ENCODE peak calls at places on chromosomes 6 and 20, in seven cellular contexts. One of them, this sample, is unnamed.
A peak's percentile ranks its signal among the peaks of the same experiment; 100 is the strongest.

GRCh38 chr20:46520976-46521579 is 7.7 kb upstream of the ZNF334 start:
- DNase-seq in omental fat pad: no peak
- DNase-seq in T-helper 2 cell: peak; percentile 10
- DNase-seq in activated T-helper 1 cell treated with anti-CD3 and anti-CD28 coated beads, Interleukin-2, amount 50 U/mL, for 16 hours: peak; percentile 14
- DNase-seq in EL: peak; percentile 54
- DNase-seq in GM10248: peak; percentile 65
- DNase-seq in renal cortical epithelial cell: peak; percentile 59
- DNase-seq in this sample: no peak

GRCh38 chr6:43451939-43452338 is 3.4 kb downstream of the DLK2 start:
- DNase-seq in omental fat pad: no peak
- DNase-seq in T-helper 2 cell: no peak
- DNase-seq in activated T-helper 1 cell treated with anti-CD3 and anti-CD28 coated beads, Interleukin-2, amount 50 U/mL, for 16 hours: no peak
- DNase-seq in EL: no peak
- DNase-seq in GM10248: no peak
- DNase-seq in renal cortical epithelial cell: no peak
- DNase-seq in this sample: no peak

GRCh38 chr20:51529027-51529749 is 13.3 kb downstream of the NFATC2 start:
- DNase-seq in omental fat pad: no peak
- DNase-seq in T-helper 2 cell: no peak
- DNase-seq in activated T-helper 1 cell treated with anti-CD3 and anti-CD28 coated beads, Interleukin-2, amount 50 U/mL, for 16 hours: peak; percentile 32
- DNase-seq in EL: peak; percentile 64
- DNase-seq in GM10248: no peak
- DNase-seq in renal cortical epithelial cell: no peak
- DNase-seq in this sample: no peak

GRCh38 chr6:148915889-148916288 is 169.1 kb downstream of the UST start:
- DNase-seq in omental fat pad: no peak
- DNase-seq in T-helper 2 cell: no peak
- DNase-seq in activated T-helper 1 cell treated with anti-CD3 and anti-CD28 coated beads, Interleukin-2, amount 50 U/mL, for 16 hours: no peak
- DNase-seq in EL: no peak
- DNase-seq in GM10248: no peak
- DNase-seq in renal cortical epithelial cell: peak; percentile 4
- DNase-seq in this sample: no peak

GRCh38 chr20:56353356-56353755 is 5.4 kb upstream of the FAM210B start:
- DNase-seq in omental fat pad: no peak
- DNase-seq in T-helper 2 cell: no peak
- DNase-seq in activated T-helper 1 cell treated with anti-CD3 and anti-CD28 coated beads, Interleukin-2, amount 50 U/mL, for 16 hours: no peak
- DNase-seq in EL: no peak
- DNase-seq in GM10248: no peak
- DNase-seq in renal cortical epithelial cell: no peak
- DNase-seq in this sample: no peak

GRCh38 chr6:131231886-131232285 is 96.6 kb downstream of the AKAP7 start:
- DNase-seq in omental fat pad: no peak
- DNase-seq in T-helper 2 cell: no peak
- DNase-seq in activated T-helper 1 cell treated with anti-CD3 and anti-CD28 coated beads, Interleukin-2, amount 50 U/mL, for 16 hours: no peak
- DNase-seq in EL: no peak
- DNase-seq in GM10248: no peak
- DNase-seq in renal cortical epithelial cell: no peak
- DNase-seq in this sample: no peak

GRCh38 chr6:3696525-3696924 is 55.0 kb downstream of the PXDC1 start:
- DNase-seq in omental fat pad: no peak
- DNase-seq in T-helper 2 cell: no peak
- DNase-seq in activated T-helper 1 cell treated with anti-CD3 and anti-CD28 coated beads, Interleukin-2, amount 50 U/mL, for 16 hours: no peak
- DNase-seq in EL: no peak
- DNase-seq in GM10248: no peak
- DNase-seq in renal cortical epithelial cell: no peak
- DNase-seq in this sample: no peak

GRCh38 chr6:34771727-34772126 is 14.4 kb downstream of the SNRPC start:
- DNase-seq in omental fat pad: no peak
- DNase-seq in T-helper 2 cell: no peak
- DNase-seq in activated T-helper 1 cell treated with anti-CD3 and anti-CD28 coated beads, Interleukin-2, amount 50 U/mL, for 16 hours: no peak
- DNase-seq in EL: peak; percentile 81
- DNase-seq in GM10248: no peak
- DNase-seq in renal cortical epithelial cell: peak; percentile 40
- DNase-seq in this sample: no peak

GRCh38 chr6:108002365-108003221 is 44.6 kb upstream of the SEC63 start:
- DNase-seq in omental fat pad: no peak
- DNase-seq in T-helper 2 cell: no peak
- DNase-seq in activated T-helper 1 cell treated with anti-CD3 and anti-CD28 coated beads, Interleukin-2, amount 50 U/mL, for 16 hours: no peak
- DNase-seq in EL: peak; percentile 36
- DNase-seq in GM10248: no peak
- DNase-seq in renal cortical epithelial cell: peak; percentile 92
- DNase-seq in this sample: peak; percentile 69

GRCh38 chr20:57755609-57756008 is 45.8 kb upstream of the PMEPA1 start:
- DNase-seq in omental fat pad: no peak
- DNase-seq in T-helper 2 cell: no peak
- DNase-seq in activated T-helper 1 cell treated with anti-CD3 and anti-CD28 coated beads, Interleukin-2, amount 50 U/mL, for 16 hours: no peak
- DNase-seq in EL: no peak
- DNase-seq in GM10248: no peak
- DNase-seq in renal cortical epithelial cell: no peak
- DNase-seq in this sample: no peak

GRCh38 chr6:162999575-163000285 is 272.0 kb downstream of the PACRG start:
- DNase-seq in omental fat pad: no peak
- DNase-seq in T-helper 2 cell: no peak
- DNase-seq in activated T-helper 1 cell treated with anti-CD3 and anti-CD28 coated beads, Interleukin-2, amount 50 U/mL, for 16 hours: no peak
- DNase-seq in EL: peak; percentile 76
- DNase-seq in GM10248: no peak
- DNase-seq in renal cortical epithelial cell: no peak
- DNase-seq in this sample: no peak

GRCh38 chr6:129617986-129618385 is 92.0 kb downstream of the ARHGAP18 start:
- DNase-seq in omental fat pad: no peak
- DNase-seq in T-helper 2 cell: no peak
- DNase-seq in activated T-helper 1 cell treated with anti-CD3 and anti-CD28 coated beads, Interleukin-2, amount 50 U/mL, for 16 hours: no peak
- DNase-seq in EL: no peak
- DNase-seq in GM10248: no peak
- DNase-seq in renal cortical epithelial cell: peak; percentile 46
- DNase-seq in this sample: no peak

GRCh38 chr6:3063733-3064700 is 4.3 kb upstream of the RIPK1 start:
- DNase-seq in omental fat pad: peak; percentile 84
- DNase-seq in T-helper 2 cell: peak; percentile 85
- DNase-seq in activated T-helper 1 cell treated with anti-CD3 and anti-CD28 coated beads, Interleukin-2, amount 50 U/mL, for 16 hours: peak; percentile 85
- DNase-seq in EL: peak; percentile 94
- DNase-seq in GM10248: peak; percentile 92
- DNase-seq in renal cortical epithelial cell: peak; percentile 84
- DNase-seq in this sample: peak; percentile 90

GRCh38 chr6:127462391-127462790 is 3.2 kb upstream of the KIAA0408 start:
- DNase-seq in omental fat pad: no peak
- DNase-seq in T-helper 2 cell: no peak
- DNase-seq in activated T-helper 1 cell treated with anti-CD3 and anti-CD28 coated beads, Interleukin-2, amount 50 U/mL, for 16 hours: no peak
- DNase-seq in EL: no peak
- DNase-seq in GM10248: no peak
- DNase-seq in renal cortical epithelial cell: no peak
- DNase-seq in this sample: no peak

GRCh38 chr6:46948699-46949098 is 27.0 kb upstream of the ADGRF5 start:
- DNase-seq in omental fat pad: no peak
- DNase-seq in T-helper 2 cell: no peak
- DNase-seq in activated T-helper 1 cell treated with anti-CD3 and anti-CD28 coated beads, Interleukin-2, amount 50 U/mL, for 16 hours: no peak
- DNase-seq in EL: no peak
- DNase-seq in GM10248: no peak
- DNase-seq in renal cortical epithelial cell: peak; percentile 26
- DNase-seq in this sample: no peak

GRCh38 chr6:143746202-143747119 is 68.7 kb downstream of the PHACTR2 start:
- DNase-seq in omental fat pad: no peak
- DNase-seq in T-helper 2 cell: no peak
- DNase-seq in activated T-helper 1 cell treated with anti-CD3 and anti-CD28 coated beads, Interleukin-2, amount 50 U/mL, for 16 hours: no peak
- DNase-seq in EL: no peak
- DNase-seq in GM10248: no peak
- DNase-seq in renal cortical epithelial cell: no peak
- DNase-seq in this sample: no peak

GRCh38 chr6:34182751-34183531 is 37.1 kb upstream of the GRM4 start:
- DNase-seq in omental fat pad: no peak
- DNase-seq in T-helper 2 cell: peak; percentile 57
- DNase-seq in activated T-helper 1 cell treated with anti-CD3 and anti-CD28 coated beads, Interleukin-2, amount 50 U/mL, for 16 hours: peak; percentile 40
- DNase-seq in EL: no peak
- DNase-seq in GM10248: peak; percentile 68
- DNase-seq in renal cortical epithelial cell: no peak
- DNase-seq in this sample: no peak

GRCh38 chr20:53915459-53916172 is 154.8 kb downstream of the BCAS1 start:
- DNase-seq in omental fat pad: peak; percentile 100
- DNase-seq in T-helper 2 cell: peak; percentile 87
- DNase-seq in activated T-helper 1 cell treated with anti-CD3 and anti-CD28 coated beads, Interleukin-2, amount 50 U/mL, for 16 hours: peak; percentile 84
- DNase-seq in EL: peak; percentile 96
- DNase-seq in GM10248: peak; percentile 81
- DNase-seq in renal cortical epithelial cell: peak; percentile 88
- DNase-seq in this sample: peak; percentile 95

GRCh38 chr20:9130407-9130995 is 61.6 kb downstream of the PLCB4 start:
- DNase-seq in omental fat pad: no peak
- DNase-seq in T-helper 2 cell: no peak
- DNase-seq in activated T-helper 1 cell treated with anti-CD3 and anti-CD28 coated beads, Interleukin-2, amount 50 U/mL, for 16 hours: no peak
- DNase-seq in EL: no peak
- DNase-seq in GM10248: no peak
- DNase-seq in renal cortical epithelial cell: no peak
- DNase-seq in this sample: no peak

GRCh38 chr6:11241793-11242201 is 9.3 kb upstream of the NEDD9 start:
- DNase-seq in omental fat pad: no peak
- DNase-seq in T-helper 2 cell: no peak
- DNase-seq in activated T-helper 1 cell treated with anti-CD3 and anti-CD28 coated beads, Interleukin-2, amount 50 U/mL, for 16 hours: no peak
- DNase-seq in EL: no peak
- DNase-seq in GM10248: no peak
- DNase-seq in renal cortical epithelial cell: peak; percentile 47
- DNase-seq in this sample: no peak

GRCh38 chr6:110310861-110311446 is 47.2 kb downstream of the METTL24 start:
- DNase-seq in omental fat pad: no peak
- DNase-seq in T-helper 2 cell: no peak
- DNase-seq in activated T-helper 1 cell treated with anti-CD3 and anti-CD28 coated beads, Interleukin-2, amount 50 U/mL, for 16 hours: no peak
- DNase-seq in EL: no peak
- DNase-seq in GM10248: no peak
- DNase-seq in renal cortical epithelial cell: no peak
- DNase-seq in this sample: no peak

GRCh38 chr20:7841967-7842301 is 98.3 kb downstream of the HAO1 start:
- DNase-seq in omental fat pad: no peak
- DNase-seq in T-helper 2 cell: no peak
- DNase-seq in activated T-helper 1 cell treated with anti-CD3 and anti-CD28 coated beads, Interleukin-2, amount 50 U/mL, for 16 hours: no peak
- DNase-seq in EL: peak; percentile 73
- DNase-seq in GM10248: no peak
- DNase-seq in renal cortical epithelial cell: peak; percentile 97
- DNase-seq in this sample: no peak

GRCh38 chr6:154466139-154466538 is 44.3 kb downstream of the CNKSR3 start:
- DNase-seq in omental fat pad: no peak
- DNase-seq in T-helper 2 cell: no peak
- DNase-seq in activated T-helper 1 cell treated with anti-CD3 and anti-CD28 coated beads, Interleukin-2, amount 50 U/mL, for 16 hours: no peak
- DNase-seq in EL: no peak
- DNase-seq in GM10248: no peak
- DNase-seq in renal cortical epithelial cell: no peak
- DNase-seq in this sample: peak; percentile 47

GRCh38 chr6:76703786-76704185 is 631.3 kb upstream of the IMPG1 start:
- DNase-seq in omental fat pad: no peak
- DNase-seq in T-helper 2 cell: no peak
- DNase-seq in activated T-helper 1 cell treated with anti-CD3 and anti-CD28 coated beads, Interleukin-2, amount 50 U/mL, for 16 hours: no peak
- DNase-seq in EL: no peak
- DNase-seq in GM10248: no peak
- DNase-seq in renal cortical epithelial cell: no peak
- DNase-seq in this sample: no peak

GRCh38 chr20:16352751-16353150 is 220.5 kb downstream of the KIF16B start:
- DNase-seq in omental fat pad: no peak
- DNase-seq in T-helper 2 cell: no peak
- DNase-seq in activated T-helper 1 cell treated with anti-CD3 and anti-CD28 coated beads, Interleukin-2, amount 50 U/mL, for 16 hours: no peak
- DNase-seq in EL: no peak
- DNase-seq in GM10248: no peak
- DNase-seq in renal cortical epithelial cell: no peak
- DNase-seq in this sample: no peak

GRCh38 chr6:15994814-15995459 is 133.9 kb upstream of the MYLIP start:
- DNase-seq in omental fat pad: no peak
- DNase-seq in T-helper 2 cell: no peak
- DNase-seq in activated T-helper 1 cell treated with anti-CD3 and anti-CD28 coated beads, Interleukin-2, amount 50 U/mL, for 16 hours: no peak
- DNase-seq in EL: peak; percentile 16
- DNase-seq in GM10248: no peak
- DNase-seq in renal cortical epithelial cell: no peak
- DNase-seq in this sample: no peak

GRCh38 chr6:108497883-108498282 is 62.8 kb upstream of the FOXO3 start:
- DNase-seq in omental fat pad: no peak
- DNase-seq in T-helper 2 cell: no peak
- DNase-seq in activated T-helper 1 cell treated with anti-CD3 and anti-CD28 coated beads, Interleukin-2, amount 50 U/mL, for 16 hours: no peak
- DNase-seq in EL: peak; percentile 24
- DNase-seq in GM10248: peak; percentile 22
- DNase-seq in renal cortical epithelial cell: peak; percentile 42
- DNase-seq in this sample: no peak

GRCh38 chr6:99187429-99187828 is 162.0 kb downstream of the FAXC start:
- DNase-seq in omental fat pad: no peak
- DNase-seq in T-helper 2 cell: no peak
- DNase-seq in activated T-helper 1 cell treated with anti-CD3 and anti-CD28 coated beads, Interleukin-2, amount 50 U/mL, for 16 hours: no peak
- DNase-seq in EL: no peak
- DNase-seq in GM10248: no peak
- DNase-seq in renal cortical epithelial cell: peak; percentile 48
- DNase-seq in this sample: no peak

GRCh38 chr6:16238658-16239089 is 287 bp downstream of the GMPR start:
- DNase-seq in omental fat pad: no peak
- DNase-seq in T-helper 2 cell: no peak
- DNase-seq in activated T-helper 1 cell treated with anti-CD3 and anti-CD28 coated beads, Interleukin-2, amount 50 U/mL, for 16 hours: no peak
- DNase-seq in EL: no peak
- DNase-seq in GM10248: no peak
- DNase-seq in renal cortical epithelial cell: no peak
- DNase-seq in this sample: no peak

GRCh38 chr20:50708845-50709555 is 17.7 kb upstream of the RIPOR3 start:
- DNase-seq in omental fat pad: no peak
- DNase-seq in T-helper 2 cell: no peak
- DNase-seq in activated T-helper 1 cell treated with anti-CD3 and anti-CD28 coated beads, Interleukin-2, amount 50 U/mL, for 16 hours: no peak
- DNase-seq in EL: no peak
- DNase-seq in GM10248: no peak
- DNase-seq in renal cortical epithelial cell: no peak
- DNase-seq in this sample: no peak